ENCODE peak calls at places on chromosomes 13 and 19, in six cellular contexts. One of them, this sample, is unnamed.

GRCh38 chr13:101649490-101650126 is 197.1 kb downstream of the ITGBL1 start:
- DNase-seq in left ventricle myocardium inferior: no peak
- DNase-seq in frontal cortex: no peak
- DNase-seq in breast epithelium: no peak
- DNase-seq in Kasumi-1: no peak
- DNase-seq in SK-N-SH: no peak
- DNase-seq in this sample: no peak

GRCh38 chr13:26050568-26051230 is 1.1 kb downstream of the SHISA2 start:
- DNase-seq in left ventricle myocardium inferior: no peak
- DNase-seq in frontal cortex: peak; percentile 33
- DNase-seq in breast epithelium: no peak
- DNase-seq in Kasumi-1: no peak
- DNase-seq in SK-N-SH: peak; percentile 66
- DNase-seq in this sample: no peak

GRCh38 chr19:5290336-5291262 is 50.0 kb downstream of the PTPRS start:
- DNase-seq in left ventricle myocardium inferior: no peak
- DNase-seq in frontal cortex: peak; percentile 68
- DNase-seq in breast epithelium: no peak
- DNase-seq in Kasumi-1: no peak
- DNase-seq in SK-N-SH: peak; percentile 26
- DNase-seq in this sample: no peak

GRCh38 chr13:36666482-36667264 is 7.1 kb upstream of the SERTM1 start:
- DNase-seq in left ventricle myocardium inferior: no peak
- DNase-seq in frontal cortex: no peak
- DNase-seq in breast epithelium: no peak
- DNase-seq in Kasumi-1: no peak
- DNase-seq in SK-N-SH: no peak
- DNase-seq in this sample: no peak

GRCh38 chr13:46126552-46127171 is 21.8 kb upstream of the CPB2 start:
- DNase-seq in left ventricle myocardium inferior: peak; percentile 61
- DNase-seq in frontal cortex: peak; percentile 65
- DNase-seq in breast epithelium: peak; percentile 73
- DNase-seq in Kasumi-1: peak; percentile 90
- DNase-seq in SK-N-SH: peak; percentile 68
- DNase-seq in this sample: no peak

GRCh38 chr13:110683203-110683883 is 22.6 kb downstream of the CARS2 start:
- DNase-seq in left ventricle myocardium inferior: no peak
- DNase-seq in frontal cortex: no peak
- DNase-seq in breast epithelium: no peak
- DNase-seq in Kasumi-1: no peak
- DNase-seq in SK-N-SH: no peak
- DNase-seq in this sample: no peak

GRCh38 chr13:95296326-95296939 is 4.8 kb downstream of the ABCC4 start:
- DNase-seq in left ventricle myocardium inferior: peak; percentile 42
- DNase-seq in frontal cortex: peak; percentile 33
- DNase-seq in breast epithelium: no peak
- DNase-seq in Kasumi-1: no peak
- DNase-seq in SK-N-SH: peak; percentile 82
- DNase-seq in this sample: no peak

GRCh38 chr19:20259615-20260014 is 92.6 kb downstream of the ZNF486 start:
- DNase-seq in left ventricle myocardium inferior: no peak
- DNase-seq in frontal cortex: no peak
- DNase-seq in breast epithelium: no peak
- DNase-seq in Kasumi-1: no peak
- DNase-seq in SK-N-SH: no peak
- DNase-seq in this sample: no peak

GRCh38 chr19:15294591-15294990 is 37.7 kb downstream of the BRD4 start:
- DNase-seq in left ventricle myocardium inferior: peak; percentile 66
- DNase-seq in frontal cortex: no peak
- DNase-seq in breast epithelium: no peak
- DNase-seq in Kasumi-1: no peak
- DNase-seq in SK-N-SH: peak; percentile 74
- DNase-seq in this sample: peak; percentile 64

GRCh38 chr19:52099497-52100138 is 4.1 kb upstream of the ZNF841 start:
- DNase-seq in left ventricle myocardium inferior: no peak
- DNase-seq in frontal cortex: no peak
- DNase-seq in breast epithelium: no peak
- DNase-seq in Kasumi-1: no peak
- DNase-seq in SK-N-SH: no peak
- DNase-seq in this sample: no peak

GRCh38 chr19:15291089-15291488 is 41.2 kb downstream of the BRD4 start:
- DNase-seq in left ventricle myocardium inferior: no peak
- DNase-seq in frontal cortex: no peak
- DNase-seq in breast epithelium: no peak
- DNase-seq in Kasumi-1: no peak
- DNase-seq in SK-N-SH: no peak
- DNase-seq in this sample: no peak

This sample was measured in cerebellar nuclear complex.